ENCODE peak calls at places on chromosome 19, in ten cellular contexts. Z is frontal cortex; T is AG04449; A is amygdala; E is GM12865; L is neural crest cell; M is central memory CD4-positive, alpha-beta T cell; C is bronchial epithelial cell; Q is uterus; Y is stomach. I is an unnamed sample.

GRCh38 chr19:11264452-11265176 is 2.3 kb upstream of the DOCK6 start:
- DNase-seq in Z (no peak), T (no peak), A (no peak), E (peak), L (no peak), M (no peak), C (peak), Q (peak), Y (peak), I (peak)

GRCh38 chr19:17772172-17772571 is 20.9 kb downstream of the FCHO1 start:
- DNase-seq in Z (no peak), T (no peak), A (no peak), E (peak), L (no peak), M (no peak), C (no peak), Q (no peak), Y (no peak), I (no peak)

GRCh38 chr19:39941151-39941550 is 6.7 kb upstream of the FCGBP start:
- DNase-seq in Z (no peak), T (no peak), A (no peak), E (no peak), L (no peak), M (no peak), C (no peak), Q (no peak), Y (peak), I (no peak)

GRCh38 chr19:48186015-48186414 is 15.5 kb downstream of the ZSWIM9 start:
- DNase-seq in Z (no peak), T (no peak), A (no peak), E (no peak), L (no peak), M (no peak), C (no peak), Q (no peak), Y (no peak), I (no peak)

GRCh38 chr19:51546650-51547396 is 15.4 kb upstream of the SIGLEC6 start:
- DNase-seq in Z (no peak), T (no peak), A (no peak), E (no peak), L (no peak), M (no peak), C (no peak), Q (no peak), Y (no peak), I (no peak)

GRCh38 chr19:6232567-6232966 is 47.2 kb downstream of the MLLT1 start:
- DNase-seq in Z (no peak), T (peak), A (no peak), E (no peak), L (no peak), M (no peak), C (peak), Q (no peak), Y (no peak), I (no peak)

GRCh38 chr19:19653597-19654147 is 9.8 kb downstream of the ATP13A1 start:
- DNase-seq in Z (no peak), T (no peak), A (no peak), E (no peak), L (no peak), M (no peak), C (no peak), Q (no peak), Y (no peak), I (no peak)

GRCh38 chr19:47469719-47470118 is 2.0 kb downstream of the SLC8A2 start:
- DNase-seq in Z (no peak), T (no peak), A (no peak), E (no peak), L (no peak), M (no peak), C (no peak), Q (no peak), Y (no peak), I (no peak)

GRCh38 chr19:35641515-35642151 is at the start of gene ETV2:
- DNase-seq in Z (no peak), T (no peak), A (no peak), E (peak), L (peak), M (peak), C (peak), Q (no peak), Y (peak), I (no peak)

GRCh38 chr19:50702870-50703829 is 16.5 kb downstream of the SHANK1 start:
- DNase-seq in Z (no peak), T (no peak), A (no peak), E (no peak), L (no peak), M (no peak), C (no peak), Q (no peak), Y (no peak), I (no peak)

GRCh38 chr19:34274827-34275625 is 20.7 kb downstream of the GARRE1 start:
- DNase-seq in Z (no peak), T (peak), A (no peak), E (no peak), L (no peak), M (no peak), C (no peak), Q (no peak), Y (no peak), I (no peak)

GRCh38 chr19:54517483-54517882 is 14.9 kb downstream of the LAIR2 start:
- DNase-seq in Z (no peak), T (no peak), A (no peak), E (peak), L (peak), M (peak), C (peak), Q (no peak), Y (peak), I (peak)

GRCh38 chr19:32814046-32814445 is 55.5 kb downstream of the SLC7A9 start:
- DNase-seq in Z (peak), T (no peak), A (no peak), E (no peak), L (no peak), M (no peak), C (no peak), Q (no peak), Y (no peak), I (no peak)

I was measured in DMS153.